ENCODE peak calls at places on chromosomes 16 and 17, in seven cellular contexts. B, L, N, I, M, P and Y are unnamed samples.

GRCh38 chr16:70579648-70580630 is 56.3 kb downstream of the SF3B3 start:
- DNase-seq in I (no peak), B (no peak), M (no peak), L (no peak), N (peak), P (no peak), Y (no peak)

GRCh38 chr17:17710728-17711541 is 29.7 kb downstream of the RAI1 start:
- DNase-seq in N (peak), I (no peak), M (peak), P (no peak), L (peak), B (peak), Y (peak)

GRCh38 chr17:82836823-82837357 is 2.9 kb downstream of the ZNF750 start:
- DNase-seq in N (no peak), M (no peak), I (no peak), P (no peak), B (no peak), L (peak), Y (no peak)

GRCh38 chr16:81786321-81786720 is 7.2 kb downstream of the PLCG2 start:
- DNase-seq in I (no peak), P (peak), B (peak), M (no peak), N (no peak), L (peak), Y (no peak)

GRCh38 chr16:67247698-67248400 is 568 bp upstream of the FHOD1 start:
- DNase-seq in P (no peak), L (no peak), N (no peak), M (peak), I (no peak), B (no peak), Y (peak)

GRCh38 chr16:23499801-23500200 is 10.5 kb downstream of the GGA2 start:
- DNase-seq in M (peak), L (peak), B (no peak), P (no peak), I (no peak), N (peak), Y (no peak)

GRCh38 chr17:43372273-43372911 is 26.4 kb upstream of the ARL4D start:
- DNase-seq in B (no peak), L (no peak), I (no peak), N (no peak), M (no peak), P (no peak), Y (peak)

GRCh38 chr16:77589071-77589755 is 133.1 kb upstream of the NUDT7 start:
- DNase-seq in I (no peak), B (no peak), N (no peak), M (no peak), P (no peak), L (no peak), Y (peak)

GRCh38 chr17:31413871-31414589 is 22.6 kb downstream of the RAB11FIP4 start:
- DNase-seq in I (peak), P (peak), M (no peak), L (no peak), B (peak), N (no peak), Y (peak)

GRCh38 chr17:80817861-80818260 is 173.8 kb upstream of the CHMP6 start:
- DNase-seq in I (no peak), P (no peak), L (no peak), N (no peak), B (peak), M (no peak), Y (peak)

GRCh38 chr16:82358161-82358560 is 188.1 kb upstream of the MPHOSPH6 start:
- DNase-seq in M (no peak), L (no peak), I (no peak), B (no peak), P (no peak), N (no peak), Y (no peak)

GRCh38 chr17:67891481-67892119 is 66.3 kb downstream of the BPTF start:
- DNase-seq in M (no peak), I (no peak), N (no peak), P (peak), L (peak), B (peak), Y (peak)

GRCh38 chr16:84459941-84460405 is 44.5 kb downstream of the MEAK7 start:
- DNase-seq in I (no peak), P (no peak), L (no peak), B (no peak), M (no peak), N (no peak), Y (no peak)

GRCh38 chr17:62109378-62109902 is 44.4 kb upstream of the MED13 start:
- DNase-seq in M (peak), I (peak), L (peak), P (peak), B (peak), N (peak), Y (peak)

GRCh38 chr16:16137110-16137509 is 86.2 kb downstream of the ABCC6 start:
- DNase-seq in I (no peak), P (no peak), B (no peak), N (no peak), M (no peak), L (peak), Y (no peak)

GRCh38 chr16:22934786-22935185 is 120.8 kb downstream of the HS3ST2 start:
- DNase-seq in L (no peak), B (no peak), I (no peak), P (no peak), M (no peak), N (no peak), Y (no peak)

GRCh38 chr16:30459456-30459855 is 13.1 kb upstream of the ITGAL start:
- DNase-seq in M (no peak), B (no peak), L (no peak), P (no peak), N (no peak), I (no peak), Y (no peak)

GRCh38 chr16:66605177-66605999 is 884 bp downstream of the CMTM3 start:
- DNase-seq in I (peak), M (peak), P (peak), N (peak), B (peak), L (peak), Y (peak)

GRCh38 chr17:2701161-2701995 is 10.2 kb downstream of the CLUH start:
- DNase-seq in B (no peak), P (no peak), L (no peak), M (no peak), N (peak), I (no peak), Y (no peak)

GRCh38 chr16:57517397-57518367 is 18.7 kb downstream of the CCDC102A start:
- DNase-seq in P (no peak), N (no peak), B (no peak), L (no peak), M (no peak), I (no peak), Y (no peak)

GRCh38 chr16:11251525-11252481 is 4.2 kb downstream of the SOCS1 start:
- DNase-seq in L (no peak), P (no peak), B (peak), N (no peak), M (no peak), I (no peak), Y (peak)

GRCh38 chr16:57822018-57822553 is 19.8 kb upstream of the KIFC3 start:
- DNase-seq in M (no peak), N (no peak), P (no peak), B (no peak), L (no peak), I (no peak), Y (no peak)

GRCh38 chr17:16989953-16990860 is 18.3 kb upstream of the TNFRSF13B start:
- DNase-seq in N (peak), B (peak), L (peak), P (no peak), I (no peak), M (no peak), Y (peak)

GRCh38 chr17:2394775-2395191 is 6.1 kb downstream of the MNT start:
- DNase-seq in N (peak), I (no peak), B (no peak), P (no peak), M (no peak), L (no peak), Y (no peak)

GRCh38 chr16:26765087-26765486 is 301.6 kb upstream of the C16orf82 start:
- DNase-seq in N (peak), L (peak), P (no peak), B (no peak), I (no peak), M (peak), Y (no peak)

GRCh38 chr16:78127130-78127529 is 27.7 kb downstream of the WWOX start:
- DNase-seq in B (peak), I (no peak), M (no peak), P (no peak), N (no peak), L (no peak), Y (peak)

GRCh38 chr17:55433029-55433628 is 11.5 kb upstream of the MMD start:
- DNase-seq in B (peak), P (peak), L (peak), I (no peak), N (no peak), M (no peak), Y (no peak)

GRCh38 chr16:9680021-9680655 is 502.1 kb downstream of the GRIN2A start:
- DNase-seq in L (no peak), P (no peak), N (peak), B (no peak), M (no peak), I (no peak), Y (no peak)

GRCh38 chr17:41724476-41725030 is 9.9 kb downstream of the HAP1 start:
- DNase-seq in I (no peak), L (no peak), N (no peak), B (no peak), M (no peak), P (no peak), Y (no peak)

GRCh38 chr16:88616736-88617135 is 21.6 kb upstream of the IL17C start:
- DNase-seq in N (no peak), L (no peak), I (no peak), B (no peak), P (no peak), M (no peak), Y (no peak)

DNA sequence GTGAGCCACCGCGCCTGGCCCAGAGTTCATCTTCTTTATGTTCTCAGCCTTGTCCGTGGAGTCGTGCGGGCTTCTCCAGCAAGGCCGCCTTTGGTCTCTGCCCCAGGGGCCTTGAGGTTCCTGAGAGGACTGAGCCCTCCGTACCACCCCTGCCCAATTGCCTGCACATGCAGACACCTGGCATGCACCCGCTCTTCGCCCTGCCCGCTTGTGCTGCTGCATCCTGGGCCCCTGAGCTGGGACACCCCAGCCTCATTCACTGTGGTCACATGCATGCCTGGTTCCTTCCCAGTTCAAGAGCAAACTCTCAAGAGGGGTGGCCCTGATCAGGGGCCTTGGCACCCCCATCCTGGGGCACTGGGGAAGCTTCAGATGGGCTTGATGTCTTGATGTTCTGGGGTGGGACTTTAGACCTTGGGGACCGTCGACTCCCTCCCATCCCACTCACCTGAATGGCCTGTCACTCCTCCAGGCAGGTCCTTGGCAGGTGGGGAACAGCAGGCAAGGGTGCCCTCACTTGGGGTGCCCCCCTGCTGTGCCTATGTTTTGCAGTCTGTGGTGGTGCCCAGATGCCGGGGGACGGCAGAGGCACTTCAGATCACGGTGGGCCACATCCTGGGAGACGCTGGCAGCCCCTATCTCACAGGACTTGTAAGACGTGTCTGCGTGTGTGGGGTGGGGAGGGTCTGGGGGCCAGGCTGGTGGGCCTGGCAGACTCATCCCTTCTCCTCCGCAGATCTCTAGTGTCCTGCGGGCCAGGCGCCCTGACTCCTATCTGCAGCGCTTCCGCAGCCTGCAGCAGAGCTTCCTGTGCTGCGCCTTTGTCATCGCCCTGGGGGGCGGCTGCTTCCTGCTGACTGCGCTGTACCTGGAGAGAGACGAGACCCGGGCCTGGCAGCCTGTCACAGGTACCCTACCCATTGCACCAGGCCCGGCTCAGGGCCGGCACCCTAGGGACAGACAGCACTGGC is 12.7 kb upstream of the SPNS2 start:
- DNase-seq in M (no peak), P (no peak), B (no peak), L (no peak), N (no peak), I (no peak), Y (no peak)
- H3K18ac ChIP-seq in M (no peak), P (peak), B (no peak), L (no peak), N (no peak), I (peak), Y (no peak)

DNA sequence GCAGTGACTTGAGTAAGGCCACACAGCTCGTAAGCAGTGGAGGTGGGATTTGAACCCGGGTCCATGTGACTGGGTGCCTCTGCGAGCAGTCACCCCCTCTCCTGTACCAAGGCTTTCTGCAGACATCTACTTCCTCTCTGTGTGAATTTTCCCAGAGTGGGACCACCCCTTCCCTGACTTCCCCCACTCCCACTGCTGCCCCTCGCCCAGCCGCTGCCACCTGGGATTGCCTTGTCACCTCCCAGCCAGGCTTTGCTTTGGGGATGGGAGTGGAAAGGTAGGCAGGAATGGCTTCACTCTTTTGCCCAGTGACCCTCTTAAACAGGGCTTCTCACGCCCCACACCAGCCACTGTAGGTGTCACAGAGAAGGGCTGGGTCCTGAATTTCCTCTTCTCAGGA is 105.2 kb upstream of the SEC14L1 start:
- DNase-seq in M (no peak), L (no peak), I (no peak), P (no peak), B (no peak), N (no peak), Y (no peak)
- H2AK5ac ChIP-seq in M (no peak), L (no peak), I (peak), P (no peak), B (no peak), N (no peak), Y (no peak)

GRCh38 chr17:32793841-32794240 is 83.1 kb downstream of the MYO1D start:
- DNase-seq in B (no peak), P (no peak), L (no peak), N (no peak), I (no peak), M (no peak), Y (no peak)

GRCh38 chr17:32798938-32799337 is 78.0 kb downstream of the MYO1D start:
- DNase-seq in B (no peak), I (no peak), L (no peak), M (no peak), N (no peak), P (no peak), Y (no peak)

GRCh38 chr17:32792207-32792606 is 84.7 kb downstream of the MYO1D start:
- DNase-seq in N (no peak), I (no peak), L (no peak), P (no peak), B (no peak), M (no peak), Y (no peak)

GRCh38 chr17:32794533-32795246 is 82.2 kb downstream of the MYO1D start:
- DNase-seq in P (no peak), B (no peak), N (no peak), L (peak), M (no peak), I (no peak), Y (no peak)

GRCh38 chr17:32795339-32795979 is 81.5 kb downstream of the MYO1D start:
- DNase-seq in L (peak), I (no peak), P (no peak), M (no peak), N (peak), B (no peak), Y (no peak)
- H4K8ac ChIP-seq in L (no peak), I (no peak), P (no peak), M (no peak), N (no peak), B (no peak), Y (no peak)

GRCh38 chr17:28983286-28984240 is 22.3 kb downstream of the SEZ6 start:
- DNase-seq in I (no peak), L (peak), M (no peak), B (peak), N (no peak), P (no peak), Y (no peak)

GRCh38 chr17:28978016-28978415 is 26.7 kb upstream of the PHF12 start:
- DNase-seq in L (no peak), P (no peak), M (no peak), B (no peak), N (no peak), I (no peak), Y (no peak)

GRCh38 chr17:28978565-28978964 is 27.2 kb upstream of the PHF12 start:
- DNase-seq in P (no peak), L (no peak), N (no peak), M (no peak), B (no peak), I (no peak), Y (no peak)

GRCh38 chr17:28985950-28986713 is 19.7 kb downstream of the SEZ6 start:
- DNase-seq in I (peak), N (peak), B (no peak), P (no peak), M (peak), L (peak), Y (no peak)

DNA sequence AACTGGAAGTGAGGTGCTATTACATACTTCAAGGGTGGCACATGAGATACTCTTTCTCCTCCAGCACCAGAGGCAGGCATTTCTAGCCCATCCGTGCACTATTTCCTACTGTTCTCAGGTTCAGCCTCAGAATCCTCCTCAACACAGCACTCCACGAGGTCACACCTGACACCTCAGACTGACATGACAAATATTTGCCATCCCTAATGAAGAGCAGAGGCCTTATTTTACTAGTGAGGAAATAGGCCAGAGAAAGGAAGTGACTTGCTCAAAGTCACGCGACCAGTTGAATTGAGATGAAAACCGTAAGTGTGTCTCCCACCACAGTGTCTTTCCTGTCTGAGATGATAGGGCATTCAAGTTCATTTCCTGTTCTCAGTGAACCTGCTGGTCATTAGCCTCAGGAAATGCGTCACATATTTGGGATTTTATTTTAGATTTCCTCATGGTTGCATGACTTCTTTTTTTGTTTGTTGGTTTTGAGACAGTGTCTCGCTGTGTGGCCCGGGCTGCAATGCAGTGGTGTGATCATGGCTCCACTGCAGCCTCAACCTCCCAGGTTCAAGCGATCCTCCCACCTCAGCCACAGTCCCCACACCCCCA is 23.5 kb downstream of the SEZ6 start:
- DNase-seq in I (no peak), B (peak), P (peak), L (peak), M (no peak), N (no peak), Y (peak)
- H3K18ac ChIP-seq in I (no peak), B (no peak), P (no peak), L (no peak), M (no peak), N (no peak), Y (no peak)

GRCh38 chr17:49486012-49486641 is 9.0 kb upstream of the NGFR start:
- DNase-seq in P (no peak), N (peak), B (no peak), I (peak), L (peak), M (peak), Y (no peak)

GRCh38 chr17:49482144-49482817 is 12.8 kb upstream of the NGFR start:
- DNase-seq in B (peak), N (no peak), L (no peak), I (no peak), P (no peak), M (no peak), Y (peak)

GRCh38 chr17:49483588-49484509 is 11.2 kb upstream of the NGFR start:
- DNase-seq in N (no peak), L (no peak), B (no peak), M (no peak), I (no peak), P (no peak), Y (no peak)

GRCh38 chr17:49480833-49481615 is 14.1 kb upstream of the NGFR start:
- DNase-seq in P (no peak), I (no peak), L (peak), N (no peak), M (no peak), B (no peak), Y (no peak)
- H2AK5ac ChIP-seq in P (no peak), I (no peak), L (no peak), N (no peak), M (no peak), B (no peak), Y (no peak)